ENCODE peak calls at places on chromosome 22, in nine cellular contexts. Z, L, F, D, I, T, P, H and X are unnamed samples.

GRCh38 chr22:35449829-35450689 is 50.1 kb downstream of the MCM5 start:
- DNase-seq in Z (peak), L (no peak), F (no peak), D (peak), I (no peak), T (no peak), P (no peak), H (no peak), X (no peak)

GRCh38 chr22:22787805-22788459 is 99.7 kb upstream of the IGLL5 start:
- DNase-seq in Z (peak), L (no peak), F (peak), D (peak), I (no peak), T (peak), P (peak), H (peak), X (peak)

GRCh38 chr22:32331236-32331917 is 26.3 kb upstream of the RFPL3 start:
- DNase-seq in Z (no peak), L (no peak), F (no peak), D (peak), I (peak), T (no peak), P (no peak), H (no peak), X (no peak)

GRCh38 chr22:42039271-42039670 is 31.3 kb downstream of the NAGA start:
- DNase-seq in Z (no peak), L (no peak), F (no peak), D (no peak), I (no peak), T (no peak), P (no peak), H (no peak), X (no peak)

GRCh38 chr22:25602924-25603323 is 38.4 kb downstream of the GRK3 start:
- DNase-seq in Z (no peak), L (no peak), F (no peak), D (no peak), I (no peak), T (no peak), P (no peak), H (no peak), X (no peak)

GRCh38 chr22:33577862-33578411 is 342.3 kb downstream of the LARGE1 start:
- DNase-seq in Z (no peak), L (no peak), F (no peak), D (no peak), I (no peak), T (no peak), P (no peak), H (no peak), X (no peak)

GRCh38 chr22:44595841-44596341 is 97.9 kb upstream of the RTL6 start:
- DNase-seq in Z (no peak), L (no peak), F (no peak), D (no peak), I (no peak), T (no peak), P (no peak), H (no peak), X (no peak)

GRCh38 chr22:21992593-21993237 is 10.1 kb upstream of the TOP3B start:
- DNase-seq in Z (no peak), L (no peak), F (no peak), D (no peak), I (no peak), T (no peak), P (no peak), H (no peak), X (no peak)

GRCh38 chr22:48806227-48806781 is 1021.4 kb downstream of the BRD1 start:
- DNase-seq in Z (no peak), L (no peak), F (no peak), D (no peak), I (peak), T (no peak), P (no peak), H (no peak), X (no peak)

GRCh38 chr22:31938258-31938657 is 6.1 kb upstream of the YWHAH start:
- DNase-seq in Z (peak), L (no peak), F (no peak), D (peak), I (no peak), T (no peak), P (no peak), H (no peak), X (no peak)

GRCh38 chr22:44816141-44816540 is 63.8 kb downstream of the ARHGAP8 start:
- DNase-seq in Z (peak), L (no peak), F (no peak), D (no peak), I (no peak), T (no peak), P (no peak), H (no peak), X (no peak)

GRCh38 chr22:24827305-24827704 is 21.3 kb downstream of the SGSM1 start:
- DNase-seq in Z (no peak), L (no peak), F (no peak), D (peak), I (peak), T (no peak), P (no peak), H (peak), X (no peak)

GRCh38 chr22:35835998-35836691 is 118.5 kb downstream of the APOL5 start:
- DNase-seq in Z (peak), L (no peak), F (no peak), D (no peak), I (no peak), T (peak), P (peak), H (peak), X (no peak)

GRCh38 chr22:48711669-48712068 is 1116.0 kb downstream of the BRD1 start:
- DNase-seq in Z (peak), L (no peak), F (no peak), D (peak), I (peak), T (no peak), P (no peak), H (no peak), X (no peak)

GRCh38 chr22:33684059-33684458 is 236.2 kb downstream of the LARGE1 start:
- DNase-seq in Z (no peak), L (no peak), F (no peak), D (no peak), I (no peak), T (no peak), P (no peak), H (no peak), X (no peak)

GRCh38 chr22:34975721-34976120 is 90.2 kb upstream of the ISX start:
- DNase-seq in Z (no peak), L (no peak), F (no peak), D (no peak), I (no peak), T (peak), P (peak), H (no peak), X (no peak)

GRCh38 chr22:26435327-26436093 is 6.5 kb downstream of the ASPHD2 start:
- DNase-seq in Z (no peak), L (no peak), F (no peak), D (no peak), I (no peak), T (no peak), P (no peak), H (no peak), X (no peak)

GRCh38 chr22:33210129-33210784 is 152.1 kb upstream of the SYN3 start:
- DNase-seq in Z (peak), L (no peak), F (peak), D (no peak), I (no peak), T (peak), P (peak), H (peak), X (peak)

GRCh38 chr22:33117821-33118220 is 59.6 kb upstream of the SYN3 start:
- DNase-seq in Z (no peak), L (no peak), F (no peak), D (no peak), I (no peak), T (no peak), P (no peak), H (no peak), X (no peak)

GRCh38 chr22:44279059-44279340 is 33.8 kb downstream of the SHISAL1 start:
- DNase-seq in Z (no peak), L (no peak), F (no peak), D (no peak), I (no peak), T (no peak), P (no peak), H (no peak), X (no peak)

GRCh38 chr22:34812631-34813030 is 253.3 kb upstream of the ISX start:
- DNase-seq in Z (no peak), L (no peak), F (no peak), D (no peak), I (no peak), T (no peak), P (peak), H (no peak), X (no peak)

GRCh38 chr22:42282252-42282942 is 11.9 kb upstream of the TCF20 start:
- DNase-seq in Z (peak), L (no peak), F (no peak), D (peak), I (peak), T (no peak), P (no peak), H (no peak), X (no peak)

GRCh38 chr22:43303751-43304150 is 39.4 kb downstream of the SCUBE1 start:
- DNase-seq in Z (no peak), L (no peak), F (no peak), D (no peak), I (no peak), T (no peak), P (no peak), H (no peak), X (no peak)

GRCh38 chr22:45321827-45322226 is 12.1 kb downstream of the FAM118A start:
- DNase-seq in Z (no peak), L (no peak), F (no peak), D (no peak), I (no peak), T (no peak), P (no peak), H (no peak), X (no peak)

GRCh38 chr22:25449781-25450317 is 114.6 kb upstream of the GRK3 start:
- DNase-seq in Z (no peak), L (no peak), F (no peak), D (no peak), I (no peak), T (no peak), P (peak), H (no peak), X (no peak)

GRCh38 chr22:24803064-24803542 is 2.9 kb upstream of the SGSM1 start:
- DNase-seq in Z (peak), L (peak), F (peak), D (peak), I (peak), T (peak), P (peak), H (peak), X (peak)

GRCh38 chr22:25823276-25823675 is 81.3 kb downstream of the MYO18B start:
- DNase-seq in Z (no peak), L (no peak), F (no peak), D (no peak), I (no peak), T (no peak), P (no peak), H (no peak), X (no peak)

GRCh38 chr22:36385491-36386350 is 2.0 kb downstream of the MYH9 start:
- DNase-seq in Z (peak), L (no peak), F (peak), D (peak), I (peak), T (peak), P (peak), H (peak), X (no peak)

GRCh38 chr22:31960767-31961166 is 16.4 kb downstream of the YWHAH start:
- DNase-seq in Z (no peak), L (no peak), F (no peak), D (no peak), I (no peak), T (peak), P (no peak), H (no peak), X (no peak)

GRCh38 chr22:22999473-22999872 is 70.8 kb upstream of the GNAZ start:
- DNase-seq in Z (no peak), L (no peak), F (no peak), D (no peak), I (no peak), T (no peak), P (peak), H (no peak), X (no peak)

GRCh38 chr22:48644108-48644507 is 1183.6 kb downstream of the BRD1 start:
- DNase-seq in Z (no peak), L (no peak), F (no peak), D (no peak), I (no peak), T (no peak), P (no peak), H (no peak), X (no peak)

GRCh38 chr22:48834404-48834803 is 993.3 kb downstream of the BRD1 start:
- DNase-seq in Z (no peak), L (no peak), F (no peak), D (no peak), I (no peak), T (no peak), P (no peak), H (no peak), X (no peak)

GRCh38 chr22:26893711-26894110 is 236.3 kb downstream of the MIAT start:
- DNase-seq in Z (no peak), L (no peak), F (no peak), D (no peak), I (no peak), T (peak), P (no peak), H (no peak), X (no peak)

GRCh38 chr22:35437038-35437437 is 37.1 kb downstream of the MCM5 start:
- DNase-seq in Z (peak), L (peak), F (peak), D (no peak), I (no peak), T (peak), P (no peak), H (no peak), X (no peak)

GRCh38 chr22:35777335-35777975 is 59.8 kb downstream of the APOL5 start:
- DNase-seq in Z (peak), L (no peak), F (no peak), D (no peak), I (no peak), T (no peak), P (peak), H (no peak), X (no peak)

GRCh38 chr22:44129614-44129976 is 51.1 kb upstream of the PARVG start:
- DNase-seq in Z (peak), L (no peak), F (no peak), D (no peak), I (peak), T (no peak), P (peak), H (no peak), X (no peak)

GRCh38 chr22:45010532-45010900 is 711 bp upstream of the PHF21B start:
- DNase-seq in Z (no peak), L (no peak), F (no peak), D (no peak), I (no peak), T (no peak), P (no peak), H (no peak), X (no peak)

GRCh38 chr22:22122348-22123117 is 122.1 kb upstream of the VPREB1 start:
- DNase-seq in Z (no peak), L (no peak), F (no peak), D (no peak), I (no peak), T (no peak), P (no peak), H (no peak), X (no peak)

GRCh38 chr22:26066534-26066933 is 102.7 kb upstream of the SEZ6L start:
- DNase-seq in Z (no peak), L (peak), F (no peak), D (no peak), I (no peak), T (peak), P (no peak), H (no peak), X (no peak)

GRCh38 chr22:40101417-40102101 is 76.2 kb upstream of the TNRC6B start:
- DNase-seq in Z (no peak), L (no peak), F (peak), D (no peak), I (no peak), T (no peak), P (no peak), H (no peak), X (no peak)
- TF ChIP-seq CTCF in Z (no peak), L (no peak), F (no peak), D (no peak), I (no peak), T (no peak), P (no peak), H (no peak), X (no peak)

GRCh38 chr22:46933526-46933925 is 171.1 kb downstream of the TBC1D22A start:
- DNase-seq in Z (no peak), L (no peak), F (peak), D (no peak), I (no peak), T (no peak), P (no peak), H (peak), X (no peak)

GRCh38 chr22:46931414-46931813 is 169.0 kb downstream of the TBC1D22A start:
- DNase-seq in Z (peak), L (no peak), F (no peak), D (no peak), I (no peak), T (peak), P (peak), H (peak), X (no peak)

GRCh38 chr22:46933040-46933439 is 170.6 kb downstream of the TBC1D22A start:
- DNase-seq in Z (no peak), L (no peak), F (no peak), D (no peak), I (no peak), T (no peak), P (no peak), H (no peak), X (no peak)

GRCh38 chr22:46929689-46930225 is 167.3 kb downstream of the TBC1D22A start:
- DNase-seq in Z (no peak), L (no peak), F (no peak), D (no peak), I (no peak), T (no peak), P (no peak), H (peak), X (no peak)

DNA sequence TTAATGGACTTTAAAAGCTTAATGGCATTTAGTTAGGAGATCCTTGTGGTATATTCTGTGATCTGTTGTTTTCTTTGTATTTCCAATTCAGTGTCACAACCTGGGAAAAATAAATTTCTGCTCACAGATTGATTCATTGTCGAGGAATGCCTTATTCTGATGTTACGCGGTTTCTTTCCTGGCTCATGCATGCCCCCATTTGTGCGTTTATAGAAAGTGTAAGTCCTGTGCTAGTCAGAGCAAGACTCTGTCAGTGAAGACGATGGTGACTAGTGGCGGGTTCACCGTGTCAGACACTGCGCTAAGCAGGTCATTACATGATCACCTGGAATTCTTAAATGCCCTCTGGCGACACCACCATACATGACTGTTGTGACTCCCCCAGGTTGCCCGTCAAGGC is 169.4 kb downstream of the TBC1D22A start:
- DNase-seq in Z (no peak), L (no peak), F (no peak), D (no peak), I (no peak), T (no peak), P (peak), H (peak), X (no peak)
- TF ChIP-seq CTCF in Z (no peak), L (no peak), F (no peak), D (no peak), I (no peak), T (no peak), P (no peak), H (no peak), X (no peak)

GRCh38 chr22:50057868-50058311 is at the start of gene TTLL8:
- DNase-seq in Z (no peak), L (no peak), F (no peak), D (no peak), I (no peak), T (peak), P (no peak), H (no peak), X (no peak)

GRCh38 chr22:50058338-50059184 is 463 bp upstream of the TTLL8 start:
- DNase-seq in Z (no peak), L (no peak), F (no peak), D (no peak), I (no peak), T (no peak), P (no peak), H (no peak), X (no peak)

GRCh38 chr22:50060441-50061140 is 2.5 kb upstream of the TTLL8 start:
- DNase-seq in Z (no peak), L (no peak), F (no peak), D (no peak), I (no peak), T (peak), P (no peak), H (no peak), X (no peak)

GRCh38 chr22:50059881-50060262 is 1.8 kb upstream of the TTLL8 start:
- DNase-seq in Z (no peak), L (no peak), F (no peak), D (no peak), I (no peak), T (no peak), P (no peak), H (no peak), X (no peak)

GRCh38 chr22:50059185-50059880 is 1.2 kb upstream of the TTLL8 start:
- DNase-seq in Z (peak), L (peak), F (no peak), D (no peak), I (no peak), T (peak), P (no peak), H (no peak), X (no peak)
- TF ChIP-seq CTCF in Z (no peak), L (peak), F (no peak), D (no peak), I (no peak), T (peak), P (no peak), H (no peak), X (no peak)

DNA sequence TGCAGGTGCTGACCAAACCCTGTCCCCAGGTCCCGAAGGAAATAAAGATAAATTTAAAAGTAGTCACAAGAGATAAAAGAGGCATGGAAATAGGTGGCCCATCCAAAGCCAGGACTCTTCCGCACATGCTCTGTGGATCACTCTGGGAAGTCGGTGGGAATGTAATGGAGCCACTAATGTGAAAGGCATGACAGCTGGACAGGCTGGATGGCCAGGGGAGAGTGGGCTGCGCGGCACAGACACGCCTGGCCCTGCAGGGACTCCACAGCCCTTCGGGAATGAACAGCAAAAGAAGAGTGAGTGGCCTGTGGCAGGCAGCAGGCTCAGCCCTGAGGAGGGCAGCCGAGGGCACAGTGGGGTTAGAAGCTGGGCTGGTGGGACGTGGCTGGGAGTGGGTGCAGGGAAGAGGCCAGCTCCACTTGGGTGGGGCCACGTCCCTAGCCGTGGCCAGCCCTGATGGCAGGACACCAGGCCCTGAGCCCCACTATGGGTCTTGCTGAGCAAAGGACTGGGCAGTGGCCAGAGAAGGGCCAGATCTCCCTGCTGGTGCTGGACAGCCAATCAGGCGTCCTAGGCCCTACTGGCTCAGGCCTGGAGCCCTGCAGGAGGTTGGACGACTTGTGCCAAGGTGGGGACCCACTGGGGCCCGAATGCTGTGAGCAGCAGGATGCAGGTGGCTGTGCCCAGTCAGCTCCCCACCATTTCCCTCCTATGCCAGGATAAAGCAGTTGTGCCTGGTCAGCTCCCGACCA is 31.3 kb upstream of the GNB1L start:
- DNase-seq in Z (peak), L (no peak), F (no peak), D (peak), I (no peak), T (no peak), P (no peak), H (no peak), X (no peak)
- TF ChIP-seq CTCF in Z (no peak), L (no peak), F (no peak), D (no peak), I (no peak), T (no peak), P (no peak), H (no peak), X (no peak)

GRCh38 chr22:28802595-28803087 is 2.3 kb upstream of the XBP1 start:
- DNase-seq in Z (no peak), L (no peak), F (no peak), D (no peak), I (no peak), T (no peak), P (no peak), H (no peak), X (no peak)
- TF ChIP-seq CTCF in Z (no peak), L (no peak), F (no peak), D (no peak), I (no peak), T (no peak), P (no peak), H (peak), X (no peak)